ENCODE peak calls at places on chromosomes 13 and 19, in ten cellular contexts. One of them, this sample, is unnamed.

GRCh38 chr19:45340232-45340898 is at the start of gene KLC3:
- DNase-seq in activated CD8-positive, alpha-beta memory T cell treated with anti-CD3 and anti-CD28 coated beads for 1 hour: no peak
- DNase-seq in OCI-LY7: peak
- DNase-seq in KBM-7: peak
- DNase-seq in activated CD4-positive, alpha-beta T cell treated with anti-CD3 and anti-CD28 coated beads, Interleukin-2, amount 50 U/mL, for 24 hours: no peak
- DNase-seq in nephron progenitor cell: peak
- DNase-seq in AG04449: no peak
- DNase-seq in smooth muscle cell of the brain vasculature: no peak
- DNase-seq in GDM1: no peak
- DNase-seq in NCI-H146: peak
- DNase-seq in this sample: peak

GRCh38 chr19:30236006-30236405 is 136.2 kb upstream of the ZNF536 start:
- DNase-seq in smooth muscle cell of the brain vasculature: no peak
- DNase-seq in OCI-LY7: no peak
- DNase-seq in GDM1: no peak
- DNase-seq in activated CD4-positive, alpha-beta T cell treated with anti-CD3 and anti-CD28 coated beads, Interleukin-2, amount 50 U/mL, for 24 hours: no peak
- DNase-seq in AG04449: no peak
- DNase-seq in nephron progenitor cell: peak
- DNase-seq in KBM-7: no peak
- DNase-seq in activated CD8-positive, alpha-beta memory T cell treated with anti-CD3 and anti-CD28 coated beads for 1 hour: no peak
- DNase-seq in NCI-H146: no peak
- DNase-seq in this sample: no peak

GRCh38 chr19:21566073-21566472 is 60.7 kb downstream of the ZNF429 start:
- DNase-seq in smooth muscle cell of the brain vasculature: no peak
- DNase-seq in NCI-H146: no peak
- DNase-seq in KBM-7: no peak
- DNase-seq in AG04449: no peak
- DNase-seq in OCI-LY7: no peak
- DNase-seq in activated CD4-positive, alpha-beta T cell treated with anti-CD3 and anti-CD28 coated beads, Interleukin-2, amount 50 U/mL, for 24 hours: no peak
- DNase-seq in nephron progenitor cell: no peak
- DNase-seq in GDM1: no peak
- DNase-seq in activated CD8-positive, alpha-beta memory T cell treated with anti-CD3 and anti-CD28 coated beads for 1 hour: no peak
- DNase-seq in this sample: no peak

GRCh38 chr13:42041684-42042035 is 6.8 kb upstream of the DGKH start:
- DNase-seq in nephron progenitor cell: peak
- DNase-seq in smooth muscle cell of the brain vasculature: no peak
- DNase-seq in AG04449: no peak
- DNase-seq in OCI-LY7: peak
- DNase-seq in NCI-H146: peak
- DNase-seq in activated CD8-positive, alpha-beta memory T cell treated with anti-CD3 and anti-CD28 coated beads for 1 hour: no peak
- DNase-seq in activated CD4-positive, alpha-beta T cell treated with anti-CD3 and anti-CD28 coated beads, Interleukin-2, amount 50 U/mL, for 24 hours: no peak
- DNase-seq in KBM-7: peak
- DNase-seq in GDM1: no peak
- DNase-seq in this sample: peak

GRCh38 chr13:36872621-36873020 is 47.4 kb downstream of the SMAD9 start:
- DNase-seq in GDM1: no peak
- DNase-seq in activated CD8-positive, alpha-beta memory T cell treated with anti-CD3 and anti-CD28 coated beads for 1 hour: no peak
- DNase-seq in smooth muscle cell of the brain vasculature: no peak
- DNase-seq in OCI-LY7: no peak
- DNase-seq in KBM-7: no peak
- DNase-seq in NCI-H146: no peak
- DNase-seq in activated CD4-positive, alpha-beta T cell treated with anti-CD3 and anti-CD28 coated beads, Interleukin-2, amount 50 U/mL, for 24 hours: no peak
- DNase-seq in nephron progenitor cell: peak
- DNase-seq in AG04449: no peak
- DNase-seq in this sample: peak

GRCh38 chr19:16371540-16371986 is 46.9 kb downstream of the KLF2 start:
- DNase-seq in nephron progenitor cell: no peak
- DNase-seq in smooth muscle cell of the brain vasculature: no peak
- DNase-seq in KBM-7: peak
- DNase-seq in activated CD8-positive, alpha-beta memory T cell treated with anti-CD3 and anti-CD28 coated beads for 1 hour: peak
- DNase-seq in NCI-H146: peak
- DNase-seq in OCI-LY7: peak
- DNase-seq in GDM1: no peak
- DNase-seq in AG04449: no peak
- DNase-seq in activated CD4-positive, alpha-beta T cell treated with anti-CD3 and anti-CD28 coated beads, Interleukin-2, amount 50 U/mL, for 24 hours: peak
- DNase-seq in this sample: peak

GRCh38 chr13:41644742-41645141 is 187.4 kb downstream of the RGCC start:
- DNase-seq in OCI-LY7: no peak
- DNase-seq in activated CD8-positive, alpha-beta memory T cell treated with anti-CD3 and anti-CD28 coated beads for 1 hour: no peak
- DNase-seq in nephron progenitor cell: no peak
- DNase-seq in smooth muscle cell of the brain vasculature: no peak
- DNase-seq in KBM-7: no peak
- DNase-seq in activated CD4-positive, alpha-beta T cell treated with anti-CD3 and anti-CD28 coated beads, Interleukin-2, amount 50 U/mL, for 24 hours: no peak
- DNase-seq in NCI-H146: no peak
- DNase-seq in AG04449: no peak
- DNase-seq in GDM1: no peak
- DNase-seq in this sample: no peak

GRCh38 chr19:30087381-30088138 is 145.5 kb downstream of the URI1 start:
- DNase-seq in KBM-7: no peak
- DNase-seq in nephron progenitor cell: no peak
- DNase-seq in smooth muscle cell of the brain vasculature: no peak
- DNase-seq in GDM1: no peak
- DNase-seq in NCI-H146: no peak
- DNase-seq in activated CD4-positive, alpha-beta T cell treated with anti-CD3 and anti-CD28 coated beads, Interleukin-2, amount 50 U/mL, for 24 hours: no peak
- DNase-seq in AG04449: no peak
- DNase-seq in activated CD8-positive, alpha-beta memory T cell treated with anti-CD3 and anti-CD28 coated beads for 1 hour: no peak
- DNase-seq in OCI-LY7: no peak
- DNase-seq in this sample: no peak

GRCh38 chr19:15684828-15685227 is 11.9 kb downstream of the CYP4F12 start:
- DNase-seq in activated CD8-positive, alpha-beta memory T cell treated with anti-CD3 and anti-CD28 coated beads for 1 hour: no peak
- DNase-seq in NCI-H146: no peak
- DNase-seq in GDM1: no peak
- DNase-seq in nephron progenitor cell: peak
- DNase-seq in smooth muscle cell of the brain vasculature: no peak
- DNase-seq in OCI-LY7: no peak
- DNase-seq in AG04449: no peak
- DNase-seq in activated CD4-positive, alpha-beta T cell treated with anti-CD3 and anti-CD28 coated beads, Interleukin-2, amount 50 U/mL, for 24 hours: no peak
- DNase-seq in KBM-7: no peak
- DNase-seq in this sample: no peak

GRCh38 chr13:45604892-45605291 is 10.6 kb downstream of the ERICH6B start:
- DNase-seq in nephron progenitor cell: no peak
- DNase-seq in activated CD4-positive, alpha-beta T cell treated with anti-CD3 and anti-CD28 coated beads, Interleukin-2, amount 50 U/mL, for 24 hours: no peak
- DNase-seq in smooth muscle cell of the brain vasculature: no peak
- DNase-seq in GDM1: no peak
- DNase-seq in AG04449: no peak
- DNase-seq in OCI-LY7: no peak
- DNase-seq in NCI-H146: no peak
- DNase-seq in KBM-7: no peak
- DNase-seq in activated CD8-positive, alpha-beta memory T cell treated with anti-CD3 and anti-CD28 coated beads for 1 hour: no peak
- DNase-seq in this sample: no peak

GRCh38 chr19:57348136-57348535 is 2.9 kb upstream of the ZNF304 start:
- DNase-seq in OCI-LY7: no peak
- DNase-seq in smooth muscle cell of the brain vasculature: no peak
- DNase-seq in nephron progenitor cell: no peak
- DNase-seq in NCI-H146: no peak
- DNase-seq in AG04449: peak
- DNase-seq in activated CD8-positive, alpha-beta memory T cell treated with anti-CD3 and anti-CD28 coated beads for 1 hour: no peak
- DNase-seq in KBM-7: no peak
- DNase-seq in GDM1: no peak
- DNase-seq in activated CD4-positive, alpha-beta T cell treated with anti-CD3 and anti-CD28 coated beads, Interleukin-2, amount 50 U/mL, for 24 hours: no peak
- DNase-seq in this sample: no peak

GRCh38 chr13:66665991-66666390 is 564.1 kb downstream of the PCDH9 start:
- DNase-seq in KBM-7: no peak
- DNase-seq in activated CD8-positive, alpha-beta memory T cell treated with anti-CD3 and anti-CD28 coated beads for 1 hour: no peak
- DNase-seq in activated CD4-positive, alpha-beta T cell treated with anti-CD3 and anti-CD28 coated beads, Interleukin-2, amount 50 U/mL, for 24 hours: no peak
- DNase-seq in AG04449: peak
- DNase-seq in smooth muscle cell of the brain vasculature: no peak
- DNase-seq in nephron progenitor cell: peak
- DNase-seq in NCI-H146: peak
- DNase-seq in OCI-LY7: no peak
- DNase-seq in GDM1: no peak
- DNase-seq in this sample: no peak

GRCh38 chr19:42086188-42086736 is 10.3 kb downstream of the ZNF574 start:
- DNase-seq in activated CD4-positive, alpha-beta T cell treated with anti-CD3 and anti-CD28 coated beads, Interleukin-2, amount 50 U/mL, for 24 hours: no peak
- DNase-seq in nephron progenitor cell: no peak
- DNase-seq in AG04449: no peak
- DNase-seq in KBM-7: no peak
- DNase-seq in OCI-LY7: no peak
- DNase-seq in smooth muscle cell of the brain vasculature: no peak
- DNase-seq in NCI-H146: no peak
- DNase-seq in activated CD8-positive, alpha-beta memory T cell treated with anti-CD3 and anti-CD28 coated beads for 1 hour: no peak
- DNase-seq in GDM1: no peak
- DNase-seq in this sample: no peak

GRCh38 chr19:45376045-45376724 is 5.8 kb upstream of the ERCC2 start:
- DNase-seq in KBM-7: no peak
- DNase-seq in GDM1: no peak
- DNase-seq in nephron progenitor cell: peak
- DNase-seq in AG04449: peak
- DNase-seq in activated CD4-positive, alpha-beta T cell treated with anti-CD3 and anti-CD28 coated beads, Interleukin-2, amount 50 U/mL, for 24 hours: no peak
- DNase-seq in activated CD8-positive, alpha-beta memory T cell treated with anti-CD3 and anti-CD28 coated beads for 1 hour: no peak
- DNase-seq in smooth muscle cell of the brain vasculature: no peak
- DNase-seq in OCI-LY7: no peak
- DNase-seq in NCI-H146: no peak
- DNase-seq in this sample: no peak

GRCh38 chr13:60369242-60369641 is 27.8 kb upstream of the TDRD3 start:
- DNase-seq in smooth muscle cell of the brain vasculature: no peak
- DNase-seq in NCI-H146: no peak
- DNase-seq in activated CD8-positive, alpha-beta memory T cell treated with anti-CD3 and anti-CD28 coated beads for 1 hour: no peak
- DNase-seq in OCI-LY7: no peak
- DNase-seq in GDM1: no peak
- DNase-seq in AG04449: no peak
- DNase-seq in nephron progenitor cell: no peak
- DNase-seq in activated CD4-positive, alpha-beta T cell treated with anti-CD3 and anti-CD28 coated beads, Interleukin-2, amount 50 U/mL, for 24 hours: no peak
- DNase-seq in KBM-7: no peak
- DNase-seq in this sample: no peak

GRCh38 chr13:31045621-31046081 is 113.2 kb downstream of the TEX26 start:
- DNase-seq in NCI-H146: no peak
- DNase-seq in activated CD8-positive, alpha-beta memory T cell treated with anti-CD3 and anti-CD28 coated beads for 1 hour: peak
- DNase-seq in smooth muscle cell of the brain vasculature: peak
- DNase-seq in nephron progenitor cell: no peak
- DNase-seq in activated CD4-positive, alpha-beta T cell treated with anti-CD3 and anti-CD28 coated beads, Interleukin-2, amount 50 U/mL, for 24 hours: peak
- DNase-seq in AG04449: peak
- DNase-seq in KBM-7: peak
- DNase-seq in OCI-LY7: no peak
- DNase-seq in GDM1: peak
- DNase-seq in this sample: peak

GRCh38 chr19:17075860-17076538 is 422 bp downstream of the MYO9B start:
- DNase-seq in nephron progenitor cell: no peak
- DNase-seq in NCI-H146: peak
- DNase-seq in activated CD4-positive, alpha-beta T cell treated with anti-CD3 and anti-CD28 coated beads, Interleukin-2, amount 50 U/mL, for 24 hours: no peak
- DNase-seq in GDM1: peak
- DNase-seq in KBM-7: peak
- DNase-seq in activated CD8-positive, alpha-beta memory T cell treated with anti-CD3 and anti-CD28 coated beads for 1 hour: peak
- DNase-seq in AG04449: no peak
- DNase-seq in smooth muscle cell of the brain vasculature: no peak
- DNase-seq in OCI-LY7: peak
- DNase-seq in this sample: peak

GRCh38 chr19:3154957-3155736 is 19.3 kb downstream of the GNA15 start:
- DNase-seq in activated CD4-positive, alpha-beta T cell treated with anti-CD3 and anti-CD28 coated beads, Interleukin-2, amount 50 U/mL, for 24 hours: peak
- DNase-seq in KBM-7: peak
- DNase-seq in nephron progenitor cell: no peak
- DNase-seq in activated CD8-positive, alpha-beta memory T cell treated with anti-CD3 and anti-CD28 coated beads for 1 hour: peak
- DNase-seq in AG04449: peak
- DNase-seq in smooth muscle cell of the brain vasculature: peak
- DNase-seq in NCI-H146: no peak
- DNase-seq in OCI-LY7: peak
- DNase-seq in GDM1: peak
- DNase-seq in this sample: peak

GRCh38 chr13:97797553-97797952 is 155.9 kb upstream of the IPO5 start:
- DNase-seq in nephron progenitor cell: no peak
- DNase-seq in activated CD8-positive, alpha-beta memory T cell treated with anti-CD3 and anti-CD28 coated beads for 1 hour: no peak
- DNase-seq in KBM-7: no peak
- DNase-seq in NCI-H146: no peak
- DNase-seq in smooth muscle cell of the brain vasculature: no peak
- DNase-seq in activated CD4-positive, alpha-beta T cell treated with anti-CD3 and anti-CD28 coated beads, Interleukin-2, amount 50 U/mL, for 24 hours: no peak
- DNase-seq in GDM1: no peak
- DNase-seq in OCI-LY7: no peak
- DNase-seq in AG04449: no peak
- DNase-seq in this sample: no peak

This sample was measured in mucosa of descending colon.